ENCODE peak calls at places on chromosomes 3 and 15, in seven cellular contexts. C is stomach; A is NCI-H1105 treated with DMSO at 0.1 percent for 48 hours; S is activated naive CD4-positive, alpha-beta T cell treated with anti-CD3 and anti-CD28 coated beads, Interleukin-2, amount 10 ng/mL, durations not matched to agents 7 days and 5 days; T is LoVo; D is head of caudate nucleus; V is neural crest cell. B is an unnamed sample.

GRCh38 chr15:67095834-67096366 is 30.5 kb downstream of the SMAD3 start:
- DNase-seq in C (no peak), A (no peak), S (no peak), T (no peak), D (no peak), V (no peak), B (no peak)

GRCh38 chr3:190064112-190064511 is 56.6 kb downstream of the P3H2 start:
- DNase-seq in C (peak; percentile 25), A (no peak), S (no peak), T (peak; percentile 86), D (no peak), V (no peak), B (peak; percentile 74)

GRCh38 chr15:47813985-47814384 is 96.7 kb downstream of the SEMA6D start:
- DNase-seq in C (no peak), A (peak; percentile 13), S (no peak), T (no peak), D (no peak), V (no peak), B (no peak)

GRCh38 chr3:155052470-155052869 is 27.6 kb upstream of the MME start:
- DNase-seq in C (no peak), A (no peak), S (no peak), T (no peak), D (no peak), V (no peak), B (no peak)

GRCh38 chr15:45638641-45639040 is 3.8 kb downstream of the SQOR start:
- DNase-seq in C (no peak), A (no peak), S (no peak), T (no peak), D (no peak), V (no peak), B (no peak)

GRCh38 chr3:175199961-175200360 is 340.8 kb downstream of the NAALADL2 start:
- DNase-seq in C (no peak), A (no peak), S (no peak), T (no peak), D (no peak), V (no peak), B (no peak)

GRCh38 chr3:12557472-12558105 is 702 bp downstream of the MKRN2 start:
- DNase-seq in C (no peak), A (no peak), S (no peak), T (peak; percentile 12), D (no peak), V (no peak), B (no peak)

GRCh38 chr3:36124118-36124796 is 256.0 kb upstream of the STAC start:
- DNase-seq in C (no peak), A (no peak), S (no peak), T (peak; percentile 7), D (no peak), V (peak; percentile 6), B (peak; percentile 18)

GRCh38 chr3:178320481-178321352 is 215.5 kb upstream of the KCNMB2 start:
- DNase-seq in C (peak; percentile 31), A (no peak), S (no peak), T (no peak), D (peak; percentile 28), V (no peak), B (no peak)

GRCh38 chr3:169218314-169218983 is 445.1 kb downstream of the MECOM start:
- DNase-seq in C (peak; percentile 43), A (peak; percentile 69), S (no peak), T (peak; percentile 64), D (peak; percentile 28), V (peak; percentile 15), B (peak; percentile 22)

GRCh38 chr3:182792901-182793662 is at the start of gene ATP11B:
- DNase-seq in C (peak; percentile 84), A (peak; percentile 87), S (peak; percentile 83), T (peak; percentile 75), D (peak; percentile 79), V (peak; percentile 49), B (peak; percentile 86)

GRCh38 chr15:90154861-90155626 is 46.1 kb upstream of the SEMA4B start:
- DNase-seq in C (no peak), A (no peak), S (no peak), T (no peak), D (no peak), V (no peak), B (no peak)

GRCh38 chr15:96324192-96324895 is 6.2 kb upstream of the NR2F2 start:
- DNase-seq in C (no peak), A (no peak), S (no peak), T (no peak), D (no peak), V (peak; percentile 23), B (no peak)

GRCh38 chr15:74901612-74902063 is 5.0 kb downstream of the FAM219B start:
- DNase-seq in C (peak; percentile 74), A (peak; percentile 41), S (peak; percentile 73), T (peak; percentile 70), D (peak; percentile 69), V (peak; percentile 59), B (peak; percentile 82)

GRCh38 chr3:118126751-118127150 is 907.9 kb downstream of the IGSF11 start:
- DNase-seq in C (no peak), A (no peak), S (no peak), T (no peak), D (no peak), V (no peak), B (no peak)